ENCODE peak calls at places on chromosomes 6 and 20, in eight cellular contexts. One of them, this sample, is unnamed.

GRCh38 chr20:48169650-48170049 is 384.4 kb upstream of the SULF2 start:
- DNase-seq in GM12865: no peak
- DNase-seq in AG09309: no peak
- DNase-seq in lower lobe of right lung: no peak
- DNase-seq in CD8-positive, alpha-beta T cell: no peak
- DNase-seq in breast epithelium: no peak
- DNase-seq in AG10803: no peak
- DNase-seq in PC-3: peak
- DNase-seq in this sample: no peak

GRCh38 chr6:28868873-28869272 is 54.9 kb downstream of the TRIM27 start:
- DNase-seq in CD8-positive, alpha-beta T cell: no peak
- DNase-seq in GM12865: no peak
- DNase-seq in AG10803: no peak
- DNase-seq in breast epithelium: no peak
- DNase-seq in AG09309: no peak
- DNase-seq in PC-3: no peak
- DNase-seq in lower lobe of right lung: no peak
- DNase-seq in this sample: no peak

GRCh38 chr6:149929422-149929821 is 6.5 kb upstream of the RAET1G start:
- DNase-seq in GM12865: no peak
- DNase-seq in CD8-positive, alpha-beta T cell: no peak
- DNase-seq in breast epithelium: no peak
- DNase-seq in PC-3: peak
- DNase-seq in lower lobe of right lung: no peak
- DNase-seq in AG10803: no peak
- DNase-seq in AG09309: no peak
- DNase-seq in this sample: no peak

GRCh38 chr20:34220581-34220980 is 20.6 kb upstream of the ASIP start:
- DNase-seq in GM12865: no peak
- DNase-seq in AG09309: peak
- DNase-seq in PC-3: peak
- DNase-seq in AG10803: peak
- DNase-seq in breast epithelium: no peak
- DNase-seq in lower lobe of right lung: no peak
- DNase-seq in CD8-positive, alpha-beta T cell: no peak
- DNase-seq in this sample: peak

GRCh38 chr6:63882208-63882607 is 246.6 kb downstream of the PHF3 start:
- DNase-seq in AG10803: no peak
- DNase-seq in CD8-positive, alpha-beta T cell: no peak
- DNase-seq in breast epithelium: no peak
- DNase-seq in GM12865: no peak
- DNase-seq in AG09309: no peak
- DNase-seq in lower lobe of right lung: no peak
- DNase-seq in PC-3: peak
- DNase-seq in this sample: no peak

GRCh38 chr6:56334937-56335336 is 87.6 kb upstream of the COL21A1 start:
- DNase-seq in PC-3: peak
- DNase-seq in AG10803: peak
- DNase-seq in GM12865: no peak
- DNase-seq in CD8-positive, alpha-beta T cell: no peak
- DNase-seq in lower lobe of right lung: no peak
- DNase-seq in breast epithelium: no peak
- DNase-seq in AG09309: no peak
- DNase-seq in this sample: peak

GRCh38 chr20:14637441-14637840 is 300.0 kb upstream of the FLRT3 start:
- DNase-seq in lower lobe of right lung: no peak
- DNase-seq in breast epithelium: no peak
- DNase-seq in PC-3: no peak
- DNase-seq in GM12865: no peak
- DNase-seq in AG09309: no peak
- DNase-seq in CD8-positive, alpha-beta T cell: no peak
- DNase-seq in AG10803: no peak
- DNase-seq in this sample: no peak

GRCh38 chr6:8108031-8108660 is 5.8 kb upstream of the EEF1E1 start:
- DNase-seq in AG09309: peak
- DNase-seq in PC-3: peak
- DNase-seq in breast epithelium: no peak
- DNase-seq in lower lobe of right lung: no peak
- DNase-seq in AG10803: peak
- DNase-seq in CD8-positive, alpha-beta T cell: no peak
- DNase-seq in GM12865: no peak
- DNase-seq in this sample: peak

GRCh38 chr6:35140991-35141720 is at the start of gene TCP11:
- DNase-seq in breast epithelium: no peak
- DNase-seq in lower lobe of right lung: peak
- DNase-seq in GM12865: peak
- DNase-seq in AG09309: no peak
- DNase-seq in CD8-positive, alpha-beta T cell: peak
- DNase-seq in AG10803: peak
- DNase-seq in PC-3: no peak
- DNase-seq in this sample: no peak

GRCh38 chr6:52736145-52736544 is 27.1 kb downstream of the GSTA2 start:
- DNase-seq in AG09309: no peak
- DNase-seq in AG10803: no peak
- DNase-seq in PC-3: no peak
- DNase-seq in breast epithelium: no peak
- DNase-seq in GM12865: no peak
- DNase-seq in CD8-positive, alpha-beta T cell: no peak
- DNase-seq in lower lobe of right lung: no peak
- DNase-seq in this sample: no peak
- H3K4me3 ChIP-seq in AG09309: no peak
- H3K4me3 ChIP-seq in AG10803: no peak
- H3K4me3 ChIP-seq in PC-3: no peak
- H3K4me3 ChIP-seq in breast epithelium: no peak
- H3K4me3 ChIP-seq in GM12865: no peak
- H3K4me3 ChIP-seq in CD8-positive, alpha-beta T cell: no peak
- H3K4me3 ChIP-seq in lower lobe of right lung: no peak
- H3K4me3 ChIP-seq in this sample: no peak

GRCh38 chr6:100573169-100573568 is 108.4 kb upstream of the SIM1 start:
- DNase-seq in AG10803: peak
- DNase-seq in GM12865: peak
- DNase-seq in CD8-positive, alpha-beta T cell: no peak
- DNase-seq in PC-3: peak
- DNase-seq in lower lobe of right lung: no peak
- DNase-seq in breast epithelium: no peak
- DNase-seq in AG09309: peak
- DNase-seq in this sample: peak
- TF ChIP-seq CTCF in AG10803: peak
- TF ChIP-seq CTCF in GM12865: peak
- TF ChIP-seq CTCF in CD8-positive, alpha-beta T cell: no peak
- TF ChIP-seq CTCF in PC-3: peak
- TF ChIP-seq CTCF in lower lobe of right lung: no peak
- TF ChIP-seq CTCF in breast epithelium: no peak
- TF ChIP-seq CTCF in AG09309: peak
- TF ChIP-seq CTCF in this sample: peak

DNA sequence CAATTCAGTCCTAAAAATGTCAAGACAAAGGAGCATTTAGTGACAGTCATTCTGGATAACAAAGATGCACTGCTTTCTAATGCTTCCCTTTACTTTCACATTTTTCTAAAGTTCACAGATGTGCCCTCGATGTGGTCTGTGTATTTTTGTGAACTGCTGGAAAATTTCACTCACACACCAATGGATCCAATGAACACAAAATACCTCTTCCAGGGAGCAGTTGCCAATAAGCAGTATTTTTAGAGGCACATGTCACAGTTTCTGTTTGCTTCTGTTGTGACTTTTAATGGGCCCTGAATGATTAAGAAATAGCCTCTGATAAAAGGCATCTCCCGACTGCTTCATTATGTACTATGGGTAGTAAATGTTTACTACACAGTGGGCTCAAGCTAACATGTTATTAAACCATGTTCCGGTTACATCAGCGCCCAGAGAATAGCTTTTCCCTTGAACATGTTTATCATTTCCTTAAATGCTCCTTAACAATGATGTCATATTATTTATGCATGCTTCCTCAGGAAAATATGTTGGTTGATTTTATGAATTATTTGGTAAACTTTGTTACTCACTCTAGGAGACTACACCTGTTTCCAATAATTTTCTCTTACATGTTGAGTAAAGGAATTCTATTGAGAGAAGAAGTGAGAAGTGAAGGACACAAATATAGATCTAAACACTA is 188.0 kb downstream of the KCNQ5 start:
- DNase-seq in CD8-positive, alpha-beta T cell: no peak
- DNase-seq in lower lobe of right lung: no peak
- DNase-seq in GM12865: no peak
- DNase-seq in AG10803: peak
- DNase-seq in AG09309: no peak
- DNase-seq in PC-3: no peak
- DNase-seq in breast epithelium: no peak
- DNase-seq in this sample: no peak
- H3K4me3 ChIP-seq in CD8-positive, alpha-beta T cell: no peak
- H3K4me3 ChIP-seq in lower lobe of right lung: no peak
- H3K4me3 ChIP-seq in GM12865: no peak
- H3K4me3 ChIP-seq in AG10803: no peak
- H3K4me3 ChIP-seq in AG09309: no peak
- H3K4me3 ChIP-seq in PC-3: no peak
- H3K4me3 ChIP-seq in breast epithelium: no peak
- H3K4me3 ChIP-seq in this sample: no peak

DNA sequence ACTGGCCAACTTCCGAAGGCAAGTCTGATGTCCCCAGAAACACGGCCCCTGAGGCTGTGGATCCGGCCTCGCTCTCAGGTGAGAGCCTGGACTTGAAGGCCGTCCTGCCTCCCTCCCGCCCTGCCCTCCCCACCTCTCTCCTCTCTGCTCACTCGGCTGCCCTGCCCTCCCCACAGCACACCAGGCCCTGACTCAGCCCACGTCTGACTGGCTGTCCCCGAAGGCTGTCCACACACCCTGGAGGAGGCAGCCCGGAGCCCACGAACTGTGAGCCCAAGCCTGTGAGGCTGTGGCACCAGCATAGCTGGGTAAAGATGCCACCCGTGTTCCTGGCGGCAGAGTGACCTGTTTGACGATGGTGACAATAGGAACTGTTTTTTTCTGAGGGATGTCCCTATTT is 16.3 kb downstream of the GATA5 start:
- DNase-seq in CD8-positive, alpha-beta T cell: no peak
- DNase-seq in PC-3: no peak
- DNase-seq in GM12865: no peak
- DNase-seq in AG09309: no peak
- DNase-seq in breast epithelium: no peak
- DNase-seq in lower lobe of right lung: no peak
- DNase-seq in AG10803: no peak
- DNase-seq in this sample: no peak
- TF ChIP-seq CTCF in CD8-positive, alpha-beta T cell: no peak
- TF ChIP-seq CTCF in PC-3: no peak
- TF ChIP-seq CTCF in GM12865: no peak
- TF ChIP-seq CTCF in AG09309: no peak
- TF ChIP-seq CTCF in breast epithelium: no peak
- TF ChIP-seq CTCF in lower lobe of right lung: no peak
- TF ChIP-seq CTCF in AG10803: no peak
- TF ChIP-seq CTCF in this sample: no peak

GRCh38 chr6:166166314-166167257 is 1.1 kb downstream of the TBXT start:
- DNase-seq in breast epithelium: no peak
- DNase-seq in GM12865: no peak
- DNase-seq in PC-3: no peak
- DNase-seq in AG10803: no peak
- DNase-seq in CD8-positive, alpha-beta T cell: no peak
- DNase-seq in AG09309: no peak
- DNase-seq in lower lobe of right lung: no peak
- DNase-seq in this sample: no peak
- H3K4me3 ChIP-seq in breast epithelium: no peak
- H3K4me3 ChIP-seq in GM12865: peak
- H3K4me3 ChIP-seq in PC-3: no peak
- H3K4me3 ChIP-seq in AG10803: no peak
- H3K4me3 ChIP-seq in CD8-positive, alpha-beta T cell: no peak
- H3K4me3 ChIP-seq in AG09309: no peak
- H3K4me3 ChIP-seq in lower lobe of right lung: no peak
- H3K4me3 ChIP-seq in this sample: no peak

GRCh38 chr20:2467412-2467811 is 3.2 kb downstream of the SNRPB start:
- DNase-seq in lower lobe of right lung: no peak
- DNase-seq in AG10803: no peak
- DNase-seq in AG09309: no peak
- DNase-seq in breast epithelium: no peak
- DNase-seq in CD8-positive, alpha-beta T cell: no peak
- DNase-seq in GM12865: no peak
- DNase-seq in PC-3: no peak
- DNase-seq in this sample: no peak

GRCh38 chr20:2470051-2470431 is 548 bp downstream of the SNRPB start:
- DNase-seq in PC-3: peak
- DNase-seq in CD8-positive, alpha-beta T cell: peak
- DNase-seq in AG10803: peak
- DNase-seq in AG09309: no peak
- DNase-seq in GM12865: peak
- DNase-seq in breast epithelium: peak
- DNase-seq in lower lobe of right lung: no peak
- DNase-seq in this sample: peak

GRCh38 chr20:2475850-2476741 is 5.5 kb upstream of the SNRPB start:
- DNase-seq in GM12865: no peak
- DNase-seq in AG10803: no peak
- DNase-seq in PC-3: no peak
- DNase-seq in lower lobe of right lung: no peak
- DNase-seq in CD8-positive, alpha-beta T cell: no peak
- DNase-seq in breast epithelium: no peak
- DNase-seq in AG09309: no peak
- DNase-seq in this sample: no peak

GRCh38 chr20:2468581-2469407 is 1.8 kb downstream of the SNRPB start:
- DNase-seq in AG09309: no peak
- DNase-seq in PC-3: no peak
- DNase-seq in lower lobe of right lung: no peak
- DNase-seq in AG10803: peak
- DNase-seq in breast epithelium: no peak
- DNase-seq in GM12865: peak
- DNase-seq in CD8-positive, alpha-beta T cell: no peak
- DNase-seq in this sample: peak

GRCh38 chr20:2470432-2471193 is at the start of gene SNRPB:
- DNase-seq in CD8-positive, alpha-beta T cell: peak
- DNase-seq in AG10803: peak
- DNase-seq in PC-3: peak
- DNase-seq in lower lobe of right lung: peak
- DNase-seq in breast epithelium: peak
- DNase-seq in GM12865: peak
- DNase-seq in AG09309: peak
- DNase-seq in this sample: peak
- TF ChIP-seq CTCF in CD8-positive, alpha-beta T cell: no peak
- TF ChIP-seq CTCF in AG10803: no peak
- TF ChIP-seq CTCF in PC-3: no peak
- TF ChIP-seq CTCF in lower lobe of right lung: no peak
- TF ChIP-seq CTCF in breast epithelium: no peak
- TF ChIP-seq CTCF in GM12865: no peak
- TF ChIP-seq CTCF in AG09309: no peak
- TF ChIP-seq CTCF in this sample: no peak